ENCODE peak calls at places on chromosomes 1 and 21, in seven cellular contexts. W is fibroblast of lung, J is mammary epithelial cell, Z is SK-N-SH, D is IMR-90, U is astrocyte, A is H1. P is an unnamed sample.
A peak's percentile ranks its signal among the peaks of the same experiment; 100 is the strongest.

GRCh38 chr1:55844322-55844721 is 629.2 kb upstream of the USP24 start:
- DNase-seq in W (no peak), A (no peak), Z (no peak), J (no peak), U (no peak), D (no peak), P (no peak)

GRCh38 chr1:201348211-201348566 is 29.3 kb downstream of the TNNT2 start:
- DNase-seq in A (peak; percentile 34), Z (peak; percentile 76), U (peak; percentile 16), J (peak; percentile 45), W (peak; percentile 60), D (peak; percentile 63), P (peak; percentile 46)

GRCh38 chr1:29943034-29943433 is 706.7 kb downstream of the PTPRU start:
- DNase-seq in Z (no peak), U (no peak), W (no peak), J (no peak), A (no peak), D (no peak), P (no peak)

GRCh38 chr1:64042331-64043100 is 160.9 kb upstream of the UBE2U start:
- DNase-seq in J (peak; percentile 96), W (peak; percentile 100), A (no peak), U (peak; percentile 98), Z (no peak), D (peak; percentile 98), P (no peak)

GRCh38 chr1:219862366-219862765 is 66.0 kb downstream of the SLC30A10 start:
- DNase-seq in J (no peak), Z (no peak), A (no peak), U (no peak), D (no peak), W (no peak), P (no peak)

GRCh38 chr1:202760589-202760988 is 47.6 kb downstream of the KDM5B start:
- DNase-seq in W (no peak), A (no peak), D (peak; percentile 17), J (no peak), Z (no peak), U (no peak), P (no peak)

GRCh38 chr1:215022204-215022603 is 60.3 kb upstream of the KCNK2 start:
- DNase-seq in A (no peak), U (no peak), D (peak; percentile 16), W (peak; percentile 17), Z (no peak), J (no peak), P (no peak)

GRCh38 chr1:162230096-162230495 is 146.6 kb downstream of the SPATA46 start:
- DNase-seq in J (no peak), W (peak; percentile 11), A (peak; percentile 41), D (no peak), Z (no peak), U (no peak), P (no peak)

GRCh38 chr1:111852216-111852615 is 96.5 kb downstream of the DDX20 start:
- DNase-seq in Z (no peak), D (no peak), U (no peak), W (no peak), J (no peak), A (no peak), P (no peak)

GRCh38 chr1:91863498-91863897 is 22.5 kb downstream of the TGFBR3 start:
- DNase-seq in D (no peak), A (no peak), J (no peak), Z (no peak), U (no peak), W (no peak), P (no peak)

GRCh38 chr1:114522264-114522575 is 11.2 kb upstream of the TRIM33 start:
- DNase-seq in Z (no peak), D (no peak), W (no peak), J (no peak), A (no peak), U (peak; percentile 10), P (no peak)

GRCh38 chr1:157288511-157288910 is 150.3 kb upstream of the ETV3 start:
- DNase-seq in Z (no peak), D (no peak), U (no peak), A (no peak), J (no peak), W (no peak), P (no peak)

GRCh38 chr1:44405041-44405803 is at the start of gene RNF220:
- DNase-seq in Z (peak; percentile 74), D (peak; percentile 52), J (peak; percentile 43), U (peak; percentile 71), W (peak; percentile 57), A (no peak), P (peak; percentile 42)

GRCh38 chr1:48115835-48116234 is 106.7 kb upstream of the SLC5A9 start:
- DNase-seq in U (no peak), J (no peak), W (no peak), Z (no peak), D (no peak), A (no peak), P (no peak)

GRCh38 chr1:218301217-218301616 is 16.1 kb downstream of the RRP15 start:
- DNase-seq in W (no peak), D (no peak), J (no peak), Z (no peak), A (no peak), U (no peak), P (no peak)

GRCh38 chr1:202750761-202751160 is 40.5 kb upstream of the SYT2 start:
- DNase-seq in J (no peak), D (no peak), A (no peak), Z (no peak), U (no peak), W (no peak), P (no peak)

GRCh38 chr1:15332952-15333715 is 76.6 kb upstream of the EFHD2 start:
- DNase-seq in J (no peak), Z (no peak), A (no peak), U (no peak), D (no peak), W (no peak), P (no peak)

GRCh38 chr1:97006044-97006676 is 284.6 kb downstream of the PTBP2 start:
- DNase-seq in Z (no peak), A (no peak), J (peak; percentile 60), D (peak; percentile 84), W (peak; percentile 49), U (peak; percentile 92), P (no peak)

GRCh38 chr1:53069663-53070327 is 7.8 kb downstream of the PODN start:
- DNase-seq in J (no peak), U (no peak), W (no peak), Z (peak; percentile 20), A (no peak), D (no peak), P (no peak)

GRCh38 chr1:15424981-15425380 is 13.3 kb upstream of the CTRC start:
- DNase-seq in D (no peak), J (no peak), U (no peak), W (no peak), A (no peak), Z (no peak), P (no peak)

GRCh38 chr1:153553691-153554608 is 4.9 kb upstream of the S100A3 start:
- DNase-seq in U (no peak), W (peak; percentile 32), A (no peak), Z (no peak), J (no peak), D (no peak), P (no peak)

GRCh38 chr21:41559658-41560599 is 52.0 kb upstream of the TMPRSS2 start:
- DNase-seq in A (no peak), D (no peak), Z (no peak), J (no peak), W (no peak), U (peak; percentile 75), P (peak; percentile 67)

GRCh38 chr1:90831910-90832309 is 114.8 kb upstream of the BARHL2 start:
- DNase-seq in U (no peak), W (no peak), J (no peak), D (no peak), A (no peak), Z (no peak), P (no peak)

GRCh38 chr1:90834354-90835171 is 117.5 kb upstream of the BARHL2 start:
- DNase-seq in A (no peak), J (no peak), U (no peak), Z (no peak), D (no peak), W (peak; percentile 18), P (no peak)

GRCh38 chr1:90835172-90835660 is 118.1 kb upstream of the BARHL2 start:
- DNase-seq in Z (no peak), D (no peak), A (no peak), U (no peak), J (no peak), W (no peak), P (no peak)

GRCh38 chr1:90835661-90836344 is 118.7 kb upstream of the BARHL2 start:
- DNase-seq in U (no peak), J (no peak), D (no peak), Z (no peak), W (no peak), A (no peak), P (no peak)

DNA sequence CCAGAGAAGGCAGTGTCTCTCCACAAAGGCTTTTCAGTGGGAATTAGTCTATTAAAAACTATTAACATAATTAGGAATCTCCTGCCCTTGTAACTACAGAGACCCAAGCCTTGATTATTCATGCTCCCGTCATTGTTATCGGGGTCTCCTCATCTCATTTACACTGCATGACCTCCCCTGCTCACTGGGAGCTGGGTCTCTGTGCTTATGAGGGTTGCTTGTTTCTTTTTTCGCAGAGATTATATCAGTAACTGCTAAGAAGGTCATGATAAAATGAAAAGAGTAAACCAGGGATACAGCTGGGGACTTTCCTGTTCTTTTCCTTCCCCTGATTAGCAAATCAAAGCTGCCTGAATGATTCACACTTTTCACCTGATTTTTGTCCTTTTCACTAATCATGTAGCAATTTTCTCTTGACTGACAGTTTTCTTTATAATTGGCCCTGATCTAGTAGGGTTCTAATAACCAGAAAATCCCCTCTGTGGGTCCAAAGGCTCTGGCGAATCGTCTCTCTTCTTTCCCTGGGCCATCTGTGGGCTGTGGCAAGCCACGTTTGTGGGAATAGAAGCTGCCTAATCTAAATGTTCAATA is 116.5 kb upstream of the BARHL2 start:
- DNase-seq in W (no peak), U (no peak), Z (no peak), J (no peak), D (no peak), A (no peak), P (no peak)
- H3K9ac ChIP-seq in W (no peak overlapping the region), U (no peak overlapping the region), Z (no peak overlapping the region), J (no peak overlapping the region), D (no peak overlapping the region), A (no peak overlapping the region), P (no peak overlapping the region)

GRCh38 chr1:85504417-85504816 is 39.5 kb upstream of the DDAH1 start:
- DNase-seq in A (no peak), J (no peak), D (peak; percentile 49), W (no peak), Z (no peak), U (peak; percentile 49), P (no peak)
- H3K9ac ChIP-seq in A (no peak overlapping the region), J (no peak overlapping the region), D (no peak overlapping the region), W (no peak overlapping the region), Z (no peak overlapping the region), U (no peak overlapping the region), P (no peak overlapping the region)

DNA sequence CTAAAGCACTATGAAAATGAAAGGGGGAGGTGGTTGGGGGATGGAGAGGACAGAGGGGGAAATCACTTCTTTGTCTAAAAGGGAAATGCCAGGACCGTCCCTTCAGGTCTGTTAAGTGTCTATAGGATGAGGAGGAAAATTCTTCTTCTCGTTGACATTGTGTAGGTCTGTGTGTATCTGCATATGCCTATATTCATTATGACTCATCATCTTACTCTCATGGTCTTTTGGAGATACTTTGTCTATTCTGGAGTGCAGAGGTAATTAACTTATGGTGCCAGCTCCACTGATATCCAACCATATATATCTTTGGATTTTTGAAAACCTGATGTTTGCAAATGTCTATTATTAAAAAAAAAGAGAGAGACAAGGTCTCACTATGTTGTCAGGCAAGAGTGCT is 143.7 kb downstream of the PBX1 start:
- DNase-seq in A (no peak), J (no peak), D (no peak), W (no peak), U (no peak), Z (no peak), P (no peak)
- H3K9ac ChIP-seq in A (no peak overlapping the region), J (no peak overlapping the region), D (no peak overlapping the region), W (no peak overlapping the region), U (no peak overlapping the region), Z (no peak overlapping the region), P (no peak overlapping the region)

GRCh38 chr1:32056598-32056997 is 16.1 kb upstream of the TMEM39B start:
- DNase-seq in A (no peak), D (no peak), U (no peak), Z (no peak), W (no peak), J (no peak), P (no peak)
- H3K9ac ChIP-seq in A (no peak overlapping the region), D (no peak overlapping the region), U (no peak overlapping the region), Z (no peak overlapping the region), W (no peak overlapping the region), J (no peak overlapping the region), P (no peak overlapping the region)